ENCODE peak calls at places on chromosomes 5 and 9, in five cellular contexts. L is gastrocnemius medialis, S is A549, Z is endodermal cell, I is hepatocyte. V is an unnamed sample.

GRCh38 chr9:70101265-70101664 is 57.6 kb downstream of the MAMDC2 start:
- DNase-seq in L (no peak), S (no peak), Z (no peak), I (no peak), V (no peak)

GRCh38 chr9:137168907-137169763 is 716 bp downstream of the LRRC26 start:
- DNase-seq in L (no peak), S (peak; percentile 84), Z (peak; percentile 92), I (peak; percentile 49), V (no peak)

GRCh38 chr9:108478871-108479332 is 376.9 kb downstream of the ACTL7B start:
- DNase-seq in L (peak; percentile 37), S (peak; percentile 23), Z (no peak), I (peak; percentile 38), V (no peak)

GRCh38 chr9:121271368-121272351 is 3.7 kb downstream of the GSN start:
- DNase-seq in L (no peak), S (no peak), Z (no peak), I (peak; percentile 36), V (peak; percentile 82)

GRCh38 chr5:74196233-74196632 is 444.3 kb downstream of the ENC1 start:
- DNase-seq in L (no peak), S (no peak), Z (no peak), I (no peak), V (no peak)

GRCh38 chr9:130137870-130138653 is 34.1 kb upstream of the NCS1 start:
- DNase-seq in L (no peak), S (peak; percentile 51), Z (peak; percentile 81), I (peak; percentile 78), V (peak; percentile 87)

GRCh38 chr9:131273791-131274673 is 2.3 kb downstream of the FAM78A start:
- DNase-seq in L (peak; percentile 60), S (no peak), Z (no peak), I (no peak), V (no peak)

GRCh38 chr9:81317223-81317622 is 372.1 kb downstream of the TLE1 start:
- DNase-seq in L (no peak), S (no peak), Z (no peak), I (no peak), V (no peak)

GRCh38 chr9:121770415-121771273 is 119.2 kb downstream of the DAB2IP start:
- DNase-seq in L (no peak), S (no peak), Z (no peak), I (no peak), V (peak; percentile 57)

GRCh38 chr9:74414325-74414724 is 82.8 kb upstream of the RORB start:
- DNase-seq in L (no peak), S (no peak), Z (no peak), I (no peak), V (no peak)

GRCh38 chr5:99724732-99725131 is 795.9 kb upstream of the CHD1 start:
- DNase-seq in L (no peak), S (no peak), Z (no peak), I (no peak), V (no peak)

GRCh38 chr9:113222482-113222841 is 1.1 kb downstream of the SLC31A1 start:
- DNase-seq in L (no peak), S (no peak), Z (peak; percentile 55), I (peak; percentile 51), V (no peak)

GRCh38 chr5:180591249-180591887 is at the start of gene SCGB3A1:
- DNase-seq in L (no peak), S (no peak), Z (peak; percentile 71), I (no peak), V (peak; percentile 59)

GRCh38 chr5:9046756-9047481 is 499.0 kb downstream of the SEMA5A start:
- DNase-seq in L (no peak), S (no peak), Z (no peak), I (peak; percentile 25), V (no peak)

GRCh38 chr5:168467755-168468280 is 18.5 kb upstream of the RARS1 start:
- DNase-seq in L (no peak), S (no peak), Z (no peak), I (no peak), V (no peak)

GRCh38 chr5:155807884-155808576 is 518.9 kb upstream of the SGCD start:
- DNase-seq in L (no peak), S (no peak), Z (no peak), I (no peak), V (no peak)

GRCh38 chr5:1727571-1727970 is 72.1 kb downstream of the MRPL36 start:
- DNase-seq in L (peak; percentile 4), S (no peak), Z (peak; percentile 44), I (no peak), V (peak; percentile 57)

GRCh38 chr5:109863752-109864151 is 174.0 kb downstream of the MAN2A1 start:
- DNase-seq in L (no peak), S (no peak), Z (no peak), I (no peak), V (no peak)

GRCh38 chr5:131684595-131684994 is 49.6 kb upstream of the RAPGEF6 start:
- DNase-seq in L (no peak), S (no peak), Z (no peak), I (no peak), V (no peak)

GRCh38 chr5:36090033-36090432 is 23.4 kb upstream of the UGT3A2 start:
- DNase-seq in L (no peak), S (peak; percentile 37), Z (peak; percentile 87), I (peak; percentile 43), V (no peak)

GRCh38 chr5:151082976-151083651 is 2.3 kb upstream of the TNIP1 start:
- DNase-seq in L (peak; percentile 85), S (peak; percentile 88), Z (no peak), I (peak; percentile 73), V (no peak)

GRCh38 chr5:91468643-91469422 is 85.7 kb upstream of the ARRDC3 start:
- DNase-seq in L (no peak), S (no peak), Z (no peak), I (no peak), V (no peak)

GRCh38 chr5:9545959-9546851 is at the start of gene SEMA5A:
- DNase-seq in L (peak; percentile 34), S (no peak), Z (peak; percentile 93), I (peak; percentile 88), V (peak; percentile 87)

GRCh38 chr9:72173080-72173479 is 23.8 kb downstream of the GDA start:
- DNase-seq in L (no peak), S (no peak), Z (no peak), I (no peak), V (no peak)

GRCh38 chr5:54449923-54450322 is 5.6 kb upstream of the HSPB3 start:
- DNase-seq in L (no peak), S (no peak), Z (no peak), I (no peak), V (no peak)

GRCh38 chr5:39319395-39319794 is 44.9 kb downstream of the C9 start:
- DNase-seq in L (no peak), S (no peak), Z (no peak), I (no peak), V (no peak)

GRCh38 chr9:95091971-95092320 is 225.6 kb downstream of the FANCC start:
- DNase-seq in L (no peak), S (peak; percentile 45), Z (no peak), I (peak; percentile 55), V (no peak)

GRCh38 chr5:138942861-138943260 is 67.7 kb upstream of the LRRTM2 start:
- DNase-seq in L (no peak), S (no peak), Z (peak; percentile 46), I (no peak), V (no peak)

GRCh38 chr5:103433216-103433615 is 129.4 kb downstream of the NUDT12 start:
- DNase-seq in L (no peak), S (no peak), Z (no peak), I (no peak), V (no peak)

GRCh38 chr9:135148386-135148785 is 60.9 kb downstream of the OLFM1 start:
- DNase-seq in L (no peak), S (no peak), Z (no peak), I (no peak), V (no peak)

DNA sequence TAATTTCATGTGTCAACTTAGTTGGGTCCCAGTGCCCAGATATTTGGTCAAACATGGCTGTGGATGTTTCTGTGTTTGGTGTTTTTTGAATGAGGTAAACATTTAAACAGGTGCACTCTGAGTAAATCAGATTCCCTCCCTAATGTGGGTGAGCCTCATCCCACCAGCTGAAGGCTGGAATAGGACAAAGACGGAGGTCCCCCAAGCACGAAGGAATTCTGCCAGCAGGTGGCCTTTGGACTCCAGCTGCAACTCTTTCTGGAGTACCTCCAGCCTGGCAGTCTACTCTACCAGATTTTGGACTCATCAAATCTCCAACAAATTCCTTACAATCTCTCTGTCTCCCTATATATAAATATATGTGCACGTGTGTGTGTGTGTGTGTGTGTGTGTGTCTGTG is 118.4 kb downstream of the TENT4A start:
- DNase-seq in L (no peak), S (no peak), Z (no peak), I (no peak), V (no peak)
- H3K4me1 ChIP-seq in L (peaks cover 15% of the 10 kb centered on the region), S (no peaks in the 10 kb centered on the region), Z (no peaks in the 10 kb centered on the region), I (no peaks in the 10 kb centered on the region), V (peaks cover 15% of the 10 kb centered on the region)

DNA sequence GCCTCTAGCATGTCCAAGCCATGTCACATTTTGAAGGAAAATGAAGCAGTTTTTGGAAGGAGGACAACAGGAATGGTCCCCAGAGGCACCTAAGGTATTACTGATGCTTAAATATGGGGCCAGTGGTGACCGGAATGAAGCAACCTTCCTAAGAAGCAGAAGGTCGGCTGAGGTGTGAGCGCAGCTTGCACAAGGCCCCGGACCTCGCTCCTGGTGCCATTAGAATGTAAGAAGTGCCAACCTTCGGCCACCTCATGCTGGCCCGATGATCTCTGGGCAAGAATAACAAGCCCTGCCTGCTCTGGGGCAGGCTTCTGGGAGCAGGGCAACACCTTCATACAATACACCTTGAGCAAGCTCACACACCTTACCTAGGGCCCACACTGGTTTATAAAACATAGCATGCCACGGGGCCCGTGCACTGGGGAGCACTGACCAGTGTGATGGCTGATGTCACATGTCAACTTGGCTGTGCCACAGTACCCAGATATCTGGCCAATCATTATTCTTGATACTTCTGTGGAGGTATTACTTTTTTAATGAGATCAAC is 21.9 kb downstream of the SEMA4D start:
- DNase-seq in L (no peak), S (no peak), Z (no peak), I (no peak), V (peak; percentile 22)
- H3K4me1 ChIP-seq in L (peaks cover 35% of the 10 kb centered on the region), S (peaks cover 4% of the 10 kb centered on the region), Z (no peaks in the 10 kb centered on the region), I (peaks cover 39% of the 10 kb centered on the region), V (peaks cover 20% of the 10 kb centered on the region)

GRCh38 chr9:104860280-104860679 is 67.7 kb downstream of the ABCA1 start:
- DNase-seq in L (no peak), S (no peak), Z (no peak), I (no peak), V (no peak)

GRCh38 chr9:104863180-104863883 is 64.6 kb downstream of the ABCA1 start:
- DNase-seq in L (peak; percentile 57), S (peak; percentile 68), Z (peak; percentile 85), I (peak; percentile 78), V (no peak)

GRCh38 chr9:104858271-104858670 is 69.7 kb downstream of the ABCA1 start:
- DNase-seq in L (no peak), S (no peak), Z (no peak), I (no peak), V (no peak)

GRCh38 chr9:104858846-104859245 is 69.1 kb downstream of the ABCA1 start:
- DNase-seq in L (no peak), S (no peak), Z (no peak), I (no peak), V (no peak)

GRCh38 chr9:104861406-104861805 is 66.5 kb downstream of the ABCA1 start:
- DNase-seq in L (no peak), S (no peak), Z (no peak), I (no peak), V (no peak)
- H3K4me1 ChIP-seq in L (peaks cover 29% of the 10 kb centered on the region), S (peaks cover 20% of the 10 kb centered on the region), Z (peaks cover 3% of the 10 kb centered on the region), I (peaks cover 35% of the 10 kb centered on the region), V (peaks cover 69% of the 10 kb centered on the region)

GRCh38 chr5:175728885-175729828 is 71.3 kb downstream of the HRH2 start:
- DNase-seq in L (no peak), S (no peak), Z (peak; percentile 78), I (peak; percentile 69), V (peak; percentile 54)
- H3K4me1 ChIP-seq in L (no peaks in the 10 kb centered on the region), S (peaks cover 24% of the 10 kb centered on the region), Z (no peaks in the 10 kb centered on the region), I (peaks cover 6% of the 10 kb centered on the region), V (no peaks in the 10 kb centered on the region)

GRCh38 chr5:15566306-15566705 is 66.3 kb downstream of the FBXL7 start:
- DNase-seq in L (no peak), S (no peak), Z (no peak), I (no peak), V (no peak)
- H3K4me1 ChIP-seq in L (no peaks in the 10 kb centered on the region), S (no peaks in the 10 kb centered on the region), Z (no peaks in the 10 kb centered on the region), I (peaks cover 4% of the 10 kb centered on the region), V (no peaks in the 10 kb centered on the region)

V was measured in sigmoid colon.